ENCODE peak calls at places on chromosomes 2 and 18, in seven cellular contexts. One of them, this sample, is unnamed. For H3K9me3, the result is how much of the 10 kb centered on the place peaks cover.

GRCh38 chr2:67854798-67855197 is 208.0 kb downstream of the C1D start:
- DNase-seq in kidney: no peak
- DNase-seq in ovary: no peak
- DNase-seq in NT2/D1: no peak
- DNase-seq in colonic mucosa: no peak
- DNase-seq in fibroblast of lung: no peak
- DNase-seq in A549: no peak
- DNase-seq in this sample: no peak

GRCh38 chr2:10658041-10658913 is 31.5 kb downstream of the NOL10 start:
- DNase-seq in A549: no peak
- DNase-seq in kidney: no peak
- DNase-seq in ovary: no peak
- DNase-seq in colonic mucosa: no peak
- DNase-seq in NT2/D1: no peak
- DNase-seq in fibroblast of lung: peak
- DNase-seq in this sample: no peak

GRCh38 chr2:201440182-201440581 is 11.1 kb downstream of the TRAK2 start:
- DNase-seq in colonic mucosa: peak
- DNase-seq in A549: no peak
- DNase-seq in fibroblast of lung: no peak
- DNase-seq in NT2/D1: no peak
- DNase-seq in kidney: no peak
- DNase-seq in ovary: no peak
- DNase-seq in this sample: no peak

GRCh38 chr2:41900299-41900698 is 147.5 kb upstream of the PKDCC start:
- DNase-seq in fibroblast of lung: no peak
- DNase-seq in NT2/D1: no peak
- DNase-seq in ovary: no peak
- DNase-seq in kidney: no peak
- DNase-seq in colonic mucosa: no peak
- DNase-seq in A549: no peak
- DNase-seq in this sample: no peak

GRCh38 chr2:207844648-207845047 is 74.9 kb upstream of the FZD5 start:
- DNase-seq in kidney: no peak
- DNase-seq in A549: no peak
- DNase-seq in colonic mucosa: no peak
- DNase-seq in ovary: no peak
- DNase-seq in NT2/D1: no peak
- DNase-seq in fibroblast of lung: no peak
- DNase-seq in this sample: no peak

GRCh38 chr2:102122115-102122514 is 20.4 kb upstream of the IL1R1 start:
- DNase-seq in kidney: no peak
- DNase-seq in ovary: no peak
- DNase-seq in NT2/D1: no peak
- DNase-seq in fibroblast of lung: peak
- DNase-seq in colonic mucosa: no peak
- DNase-seq in A549: no peak
- DNase-seq in this sample: no peak

GRCh38 chr2:120939595-120940318 is 204.1 kb downstream of the GLI2 start:
- DNase-seq in fibroblast of lung: peak
- DNase-seq in kidney: no peak
- DNase-seq in ovary: no peak
- DNase-seq in A549: peak
- DNase-seq in colonic mucosa: no peak
- DNase-seq in NT2/D1: no peak
- DNase-seq in this sample: no peak

GRCh38 chr2:80858955-80859354 is 554.4 kb upstream of the LRRTM1 start:
- DNase-seq in fibroblast of lung: peak
- DNase-seq in A549: no peak
- DNase-seq in ovary: no peak
- DNase-seq in kidney: no peak
- DNase-seq in NT2/D1: no peak
- DNase-seq in colonic mucosa: no peak
- DNase-seq in this sample: no peak

GRCh38 chr2:20626698-20627471 is 24.0 kb downstream of the HS1BP3 start:
- DNase-seq in NT2/D1: no peak
- DNase-seq in A549: no peak
- DNase-seq in ovary: no peak
- DNase-seq in colonic mucosa: no peak
- DNase-seq in kidney: peak
- DNase-seq in fibroblast of lung: no peak
- DNase-seq in this sample: no peak

GRCh38 chr18:49112031-49112430 is 161.3 kb upstream of the SMAD7 start:
- DNase-seq in fibroblast of lung: no peak
- DNase-seq in A549: no peak
- DNase-seq in NT2/D1: no peak
- DNase-seq in kidney: no peak
- DNase-seq in colonic mucosa: no peak
- DNase-seq in ovary: no peak
- DNase-seq in this sample: no peak

GRCh38 chr2:39164089-39164488 is 43.2 kb upstream of the SOS1 start:
- DNase-seq in A549: no peak
- DNase-seq in ovary: no peak
- DNase-seq in colonic mucosa: no peak
- DNase-seq in NT2/D1: no peak
- DNase-seq in kidney: no peak
- DNase-seq in fibroblast of lung: no peak
- DNase-seq in this sample: no peak

GRCh38 chr2:80326214-80326613 is 21.7 kb upstream of the LRRTM1 start:
- DNase-seq in colonic mucosa: no peak
- DNase-seq in ovary: no peak
- DNase-seq in A549: peak
- DNase-seq in kidney: no peak
- DNase-seq in fibroblast of lung: peak
- DNase-seq in NT2/D1: no peak
- DNase-seq in this sample: no peak

GRCh38 chr2:219252900-219253752 is at the start of gene TUBA4B:
- DNase-seq in kidney: peak
- DNase-seq in ovary: peak
- DNase-seq in colonic mucosa: peak
- DNase-seq in fibroblast of lung: no peak
- DNase-seq in A549: peak
- DNase-seq in NT2/D1: no peak
- DNase-seq in this sample: peak

GRCh38 chr18:13241083-13241892 is 22.7 kb downstream of the LDLRAD4 start:
- DNase-seq in ovary: no peak
- DNase-seq in fibroblast of lung: no peak
- DNase-seq in colonic mucosa: no peak
- DNase-seq in A549: no peak
- DNase-seq in kidney: no peak
- DNase-seq in NT2/D1: no peak
- DNase-seq in this sample: no peak

GRCh38 chr18:2570772-2571199 is 519 bp downstream of the METTL4 start:
- DNase-seq in fibroblast of lung: peak
- DNase-seq in colonic mucosa: peak
- DNase-seq in ovary: peak
- DNase-seq in kidney: peak
- DNase-seq in NT2/D1: no peak
- DNase-seq in A549: peak
- DNase-seq in this sample: no peak

GRCh38 chr2:43348904-43349725 is 122.7 kb upstream of the ZFP36L2 start:
- DNase-seq in A549: no peak
- DNase-seq in ovary: no peak
- DNase-seq in colonic mucosa: no peak
- DNase-seq in fibroblast of lung: peak
- DNase-seq in kidney: peak
- DNase-seq in NT2/D1: no peak
- DNase-seq in this sample: no peak

GRCh38 chr2:13114391-13114790 is 397.7 kb downstream of the TRIB2 start:
- DNase-seq in kidney: no peak
- DNase-seq in ovary: no peak
- DNase-seq in fibroblast of lung: peak
- DNase-seq in colonic mucosa: no peak
- DNase-seq in NT2/D1: no peak
- DNase-seq in A549: no peak
- DNase-seq in this sample: no peak

GRCh38 chr18:3720818-3721545 is 271.0 kb downstream of the TGIF1 start:
- DNase-seq in kidney: no peak
- DNase-seq in colonic mucosa: no peak
- DNase-seq in ovary: no peak
- DNase-seq in A549: no peak
- DNase-seq in NT2/D1: no peak
- DNase-seq in fibroblast of lung: no peak
- DNase-seq in this sample: no peak

GRCh38 chr2:70086838-70087702 is at the start of gene PCBP1:
- DNase-seq in fibroblast of lung: peak
- DNase-seq in ovary: peak
- DNase-seq in A549: peak
- DNase-seq in NT2/D1: peak
- DNase-seq in kidney: peak
- DNase-seq in colonic mucosa: peak
- DNase-seq in this sample: peak

GRCh38 chr18:55988537-55988936 is 400.5 kb upstream of the TCF4 start:
- DNase-seq in kidney: no peak
- DNase-seq in ovary: no peak
- DNase-seq in A549: no peak
- DNase-seq in colonic mucosa: no peak
- DNase-seq in NT2/D1: no peak
- DNase-seq in fibroblast of lung: peak
- DNase-seq in this sample: no peak

GRCh38 chr2:175251425-175252041 is 70.0 kb upstream of the ATP5MC3 start:
- DNase-seq in NT2/D1: peak
- DNase-seq in kidney: no peak
- DNase-seq in A549: peak
- DNase-seq in ovary: no peak
- DNase-seq in colonic mucosa: peak
- DNase-seq in fibroblast of lung: peak
- DNase-seq in this sample: no peak

DNA sequence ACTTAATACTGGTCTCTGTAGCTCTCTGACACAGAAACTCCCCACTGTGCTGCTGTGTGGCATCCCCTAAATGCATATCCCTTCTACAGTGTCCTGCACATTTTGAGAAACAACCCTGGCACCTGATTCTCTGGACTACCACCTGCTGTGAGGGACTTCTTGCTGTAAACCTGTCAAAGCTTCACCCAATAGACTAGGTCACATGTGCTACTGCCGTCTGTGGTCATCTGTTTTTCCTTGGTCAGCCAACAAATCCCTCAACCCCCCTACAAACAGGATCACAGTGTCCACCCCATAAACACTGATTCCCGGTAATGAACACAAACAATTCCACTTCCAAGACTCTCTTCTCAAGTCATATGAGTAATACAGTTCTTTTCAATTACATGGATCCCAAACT is 1157.3 kb downstream of the RPIA start:
- DNase-seq in A549: no peak
- DNase-seq in ovary: no peak
- DNase-seq in kidney: no peak
- DNase-seq in fibroblast of lung: no peak
- DNase-seq in colonic mucosa: no peak
- DNase-seq in NT2/D1: no peak
- DNase-seq in this sample: no peak
- H3K9me3 ChIP-seq in A549: under half
- H3K9me3 ChIP-seq in ovary: under half
- H3K9me3 ChIP-seq in kidney: under half
- H3K9me3 ChIP-seq in fibroblast of lung: under half
- H3K9me3 ChIP-seq in colonic mucosa: under half
- H3K9me3 ChIP-seq in NT2/D1: under half
- H3K9me3 ChIP-seq in this sample: under half

GRCh38 chr18:38790303-38790702 is 1224.7 kb upstream of the CELF4 start:
- DNase-seq in colonic mucosa: no peak
- DNase-seq in ovary: no peak
- DNase-seq in kidney: no peak
- DNase-seq in A549: peak
- DNase-seq in fibroblast of lung: no peak
- DNase-seq in NT2/D1: no peak
- DNase-seq in this sample: no peak

GRCh38 chr18:38796762-38797161 is 1231.2 kb upstream of the CELF4 start:
- DNase-seq in colonic mucosa: no peak
- DNase-seq in NT2/D1: no peak
- DNase-seq in kidney: no peak
- DNase-seq in fibroblast of lung: no peak
- DNase-seq in A549: no peak
- DNase-seq in ovary: no peak
- DNase-seq in this sample: no peak

GRCh38 chr18:38790786-38791185 is 1225.2 kb upstream of the CELF4 start:
- DNase-seq in A549: no peak
- DNase-seq in fibroblast of lung: no peak
- DNase-seq in colonic mucosa: no peak
- DNase-seq in kidney: no peak
- DNase-seq in NT2/D1: no peak
- DNase-seq in ovary: no peak
- DNase-seq in this sample: no peak
- H3K9me3 ChIP-seq in A549: under half
- H3K9me3 ChIP-seq in fibroblast of lung: under half
- H3K9me3 ChIP-seq in colonic mucosa: under half
- H3K9me3 ChIP-seq in kidney: under half
- H3K9me3 ChIP-seq in NT2/D1: under half
- H3K9me3 ChIP-seq in ovary: under half
- H3K9me3 ChIP-seq in this sample: under half

GRCh38 chr2:89849731-89850130 is 1158.3 kb downstream of the RPIA start:
- DNase-seq in ovary: no peak
- DNase-seq in colonic mucosa: no peak
- DNase-seq in A549: no peak
- DNase-seq in NT2/D1: no peak
- DNase-seq in kidney: no peak
- DNase-seq in fibroblast of lung: no peak
- DNase-seq in this sample: no peak
- H3K9me3 ChIP-seq in ovary: under half
- H3K9me3 ChIP-seq in colonic mucosa: under half
- H3K9me3 ChIP-seq in A549: under half
- H3K9me3 ChIP-seq in NT2/D1: under half
- H3K9me3 ChIP-seq in kidney: under half
- H3K9me3 ChIP-seq in fibroblast of lung: under half
- H3K9me3 ChIP-seq in this sample: under half

DNA sequence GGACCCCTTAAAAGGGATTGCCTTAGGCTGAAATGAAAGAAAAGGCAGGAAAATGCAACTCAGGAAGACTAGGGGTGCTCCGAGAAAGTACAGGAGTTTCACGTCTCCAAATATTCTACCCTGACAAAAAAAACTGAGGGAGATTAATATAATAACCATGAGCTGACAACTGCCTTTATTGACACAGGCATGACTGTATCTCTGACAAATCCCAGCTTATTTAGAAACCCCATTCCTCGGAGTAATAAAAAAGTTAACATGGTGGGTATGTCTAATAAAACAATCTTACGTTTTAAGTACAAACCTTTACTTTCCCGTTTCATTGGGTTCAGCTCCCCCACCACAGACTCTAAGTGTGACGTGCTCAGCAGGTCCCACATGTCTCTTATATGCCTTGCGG is 7.9 kb upstream of the RBFA start:
- DNase-seq in ovary: no peak
- DNase-seq in NT2/D1: no peak
- DNase-seq in fibroblast of lung: no peak
- DNase-seq in colonic mucosa: no peak
- DNase-seq in kidney: no peak
- DNase-seq in A549: no peak
- DNase-seq in this sample: no peak
- H3K9me3 ChIP-seq in ovary: under half
- H3K9me3 ChIP-seq in NT2/D1: half or more
- H3K9me3 ChIP-seq in fibroblast of lung: under half
- H3K9me3 ChIP-seq in colonic mucosa: under half
- H3K9me3 ChIP-seq in kidney: half or more
- H3K9me3 ChIP-seq in A549: under half
- H3K9me3 ChIP-seq in this sample: under half

DNA sequence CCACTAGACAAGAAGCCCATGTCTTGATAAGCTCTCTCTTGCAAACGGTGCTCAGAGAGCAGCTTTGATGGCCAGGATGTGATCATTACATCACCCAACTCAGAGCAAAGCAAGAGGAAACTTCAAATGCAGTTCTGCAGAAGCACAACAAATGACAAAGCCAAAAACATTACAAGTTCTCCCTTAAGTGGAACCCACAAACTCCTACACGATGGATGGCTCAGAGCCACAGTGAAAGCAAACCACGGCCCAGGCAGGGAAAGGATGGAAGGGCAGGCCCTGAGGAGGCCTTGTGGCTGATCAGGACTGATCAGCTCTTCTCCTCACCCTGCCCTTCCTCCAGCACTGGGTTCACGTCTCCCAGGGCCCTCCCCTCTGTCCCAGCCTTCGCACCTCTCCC is 326.4 kb downstream of the EIPR1 start:
- DNase-seq in colonic mucosa: no peak
- DNase-seq in A549: no peak
- DNase-seq in fibroblast of lung: no peak
- DNase-seq in kidney: no peak
- DNase-seq in ovary: no peak
- DNase-seq in NT2/D1: no peak
- DNase-seq in this sample: no peak
- H3K9me3 ChIP-seq in colonic mucosa: under half
- H3K9me3 ChIP-seq in A549: under half
- H3K9me3 ChIP-seq in fibroblast of lung: under half
- H3K9me3 ChIP-seq in kidney: under half
- H3K9me3 ChIP-seq in ovary: under half
- H3K9me3 ChIP-seq in NT2/D1: under half
- H3K9me3 ChIP-seq in this sample: under half

This sample was measured in T-helper 17 cell.